ENCODE peak calls at places on chromosomes 3 and 15, in six cellular contexts. One of them, this sample, is unnamed. For H3K4me1, the result is how much of the 10 kb centered on the place peaks cover.

GRCh38 chr3:102091358-102091757 is 242.0 kb downstream of the NFKBIZ start:
- DNase-seq in upper lobe of left lung: no peak
- DNase-seq in ovary: no peak
- DNase-seq in adrenal gland: no peak
- DNase-seq in GM23338: no peak
- DNase-seq in hepatocyte: no peak
- DNase-seq in this sample: no peak

GRCh38 chr3:101852983-101853382 is 3.7 kb downstream of the NFKBIZ start:
- DNase-seq in GM23338: no peak
- DNase-seq in ovary: no peak
- DNase-seq in hepatocyte: no peak
- DNase-seq in upper lobe of left lung: no peak
- DNase-seq in adrenal gland: no peak
- DNase-seq in this sample: no peak

GRCh38 chr15:22873204-22873701 is 34.8 kb downstream of the NIPA2 start:
- DNase-seq in ovary: no peak
- DNase-seq in GM23338: peak
- DNase-seq in hepatocyte: peak
- DNase-seq in upper lobe of left lung: no peak
- DNase-seq in adrenal gland: no peak
- DNase-seq in this sample: no peak

GRCh38 chr15:67413770-67414429 is 107.0 kb upstream of the C15orf61 start:
- DNase-seq in ovary: no peak
- DNase-seq in upper lobe of left lung: no peak
- DNase-seq in adrenal gland: no peak
- DNase-seq in hepatocyte: peak
- DNase-seq in GM23338: no peak
- DNase-seq in this sample: no peak

GRCh38 chr15:60073441-60073840 is 69.3 kb downstream of the FOXB1 start:
- DNase-seq in GM23338: no peak
- DNase-seq in upper lobe of left lung: no peak
- DNase-seq in adrenal gland: no peak
- DNase-seq in hepatocyte: no peak
- DNase-seq in ovary: no peak
- DNase-seq in this sample: no peak

GRCh38 chr3:94413721-94414106 is 350.9 kb downstream of the NSUN3 start:
- DNase-seq in adrenal gland: no peak
- DNase-seq in hepatocyte: no peak
- DNase-seq in ovary: no peak
- DNase-seq in upper lobe of left lung: no peak
- DNase-seq in GM23338: peak
- DNase-seq in this sample: no peak

GRCh38 chr15:43868412-43868811 is 41.6 kb downstream of the WDR76 start:
- DNase-seq in upper lobe of left lung: no peak
- DNase-seq in GM23338: no peak
- DNase-seq in adrenal gland: no peak
- DNase-seq in hepatocyte: no peak
- DNase-seq in ovary: no peak
- DNase-seq in this sample: no peak

GRCh38 chr3:139326131-139326530 is 17.7 kb upstream of the MRPS22 start:
- DNase-seq in hepatocyte: no peak
- DNase-seq in upper lobe of left lung: no peak
- DNase-seq in adrenal gland: no peak
- DNase-seq in ovary: no peak
- DNase-seq in GM23338: no peak
- DNase-seq in this sample: no peak

GRCh38 chr3:48630833-48631232 is 4.4 kb downstream of the SLC26A6 start:
- DNase-seq in ovary: no peak
- DNase-seq in GM23338: no peak
- DNase-seq in hepatocyte: no peak
- DNase-seq in adrenal gland: no peak
- DNase-seq in upper lobe of left lung: no peak
- DNase-seq in this sample: no peak

GRCh38 chr3:72722930-72723726 is 125.1 kb downstream of the SHQ1 start:
- DNase-seq in hepatocyte: no peak
- DNase-seq in GM23338: no peak
- DNase-seq in upper lobe of left lung: peak
- DNase-seq in ovary: no peak
- DNase-seq in adrenal gland: no peak
- DNase-seq in this sample: no peak

GRCh38 chr15:43488790-43489585 is 4.0 kb downstream of the TP53BP1 start:
- DNase-seq in hepatocyte: no peak
- DNase-seq in adrenal gland: no peak
- DNase-seq in GM23338: no peak
- DNase-seq in ovary: no peak
- DNase-seq in upper lobe of left lung: no peak
- DNase-seq in this sample: no peak

GRCh38 chr3:29282431-29283296 is 1.8 kb downstream of the RBMS3 start:
- DNase-seq in adrenal gland: no peak
- DNase-seq in GM23338: no peak
- DNase-seq in upper lobe of left lung: no peak
- DNase-seq in hepatocyte: peak
- DNase-seq in ovary: no peak
- DNase-seq in this sample: no peak

GRCh38 chr3:133393691-133394474 is 6.0 kb upstream of the BFSP2 start:
- DNase-seq in ovary: no peak
- DNase-seq in GM23338: no peak
- DNase-seq in adrenal gland: no peak
- DNase-seq in hepatocyte: no peak
- DNase-seq in upper lobe of left lung: no peak
- DNase-seq in this sample: peak

GRCh38 chr3:130772124-130772523 is 25.5 kb upstream of the PIK3R4 start:
- DNase-seq in upper lobe of left lung: no peak
- DNase-seq in GM23338: no peak
- DNase-seq in ovary: no peak
- DNase-seq in hepatocyte: no peak
- DNase-seq in adrenal gland: no peak
- DNase-seq in this sample: no peak

GRCh38 chr3:8523041-8523440 is 21.4 kb downstream of the LMCD1 start:
- DNase-seq in hepatocyte: no peak
- DNase-seq in ovary: no peak
- DNase-seq in upper lobe of left lung: no peak
- DNase-seq in GM23338: no peak
- DNase-seq in adrenal gland: no peak
- DNase-seq in this sample: no peak

GRCh38 chr3:8525893-8526292 is 24.3 kb downstream of the LMCD1 start:
- DNase-seq in upper lobe of left lung: no peak
- DNase-seq in adrenal gland: no peak
- DNase-seq in ovary: no peak
- DNase-seq in hepatocyte: no peak
- DNase-seq in GM23338: no peak
- DNase-seq in this sample: no peak

GRCh38 chr3:8524656-8525399 is 23.2 kb downstream of the LMCD1 start:
- DNase-seq in hepatocyte: no peak
- DNase-seq in adrenal gland: no peak
- DNase-seq in GM23338: no peak
- DNase-seq in ovary: no peak
- DNase-seq in upper lobe of left lung: no peak
- DNase-seq in this sample: no peak

GRCh38 chr3:8520816-8521415 is 19.3 kb downstream of the LMCD1 start:
- DNase-seq in adrenal gland: no peak
- DNase-seq in ovary: no peak
- DNase-seq in hepatocyte: no peak
- DNase-seq in upper lobe of left lung: no peak
- DNase-seq in GM23338: no peak
- DNase-seq in this sample: peak

GRCh38 chr3:8524249-8524648 is 22.6 kb downstream of the LMCD1 start:
- DNase-seq in hepatocyte: no peak
- DNase-seq in ovary: no peak
- DNase-seq in upper lobe of left lung: no peak
- DNase-seq in GM23338: no peak
- DNase-seq in adrenal gland: no peak
- DNase-seq in this sample: no peak
- H3K4me1 ChIP-seq in hepatocyte: under half
- H3K4me1 ChIP-seq in ovary: under half
- H3K4me1 ChIP-seq in upper lobe of left lung: under half
- H3K4me1 ChIP-seq in GM23338: under half
- H3K4me1 ChIP-seq in adrenal gland: under half
- H3K4me1 ChIP-seq in this sample: under half

GRCh38 chr15:63598467-63599400 is 1.5 kb downstream of the FBXL22 start:
- DNase-seq in hepatocyte: peak
- DNase-seq in GM23338: no peak
- DNase-seq in upper lobe of left lung: no peak
- DNase-seq in ovary: no peak
- DNase-seq in adrenal gland: no peak
- DNase-seq in this sample: peak
- H3K4me3 ChIP-seq in hepatocyte: no peak
- H3K4me3 ChIP-seq in GM23338: no peak
- H3K4me3 ChIP-seq in upper lobe of left lung: no peak
- H3K4me3 ChIP-seq in ovary: no peak
- H3K4me3 ChIP-seq in adrenal gland: no peak
- H3K4me3 ChIP-seq in this sample: peak

GRCh38 chr3:114498779-114499370 is 205.0 kb downstream of the TIGIT start:
- DNase-seq in upper lobe of left lung: no peak
- DNase-seq in hepatocyte: peak
- DNase-seq in ovary: no peak
- DNase-seq in GM23338: no peak
- DNase-seq in adrenal gland: peak
- DNase-seq in this sample: no peak

GRCh38 chr3:114504941-114505632 is 211.3 kb downstream of the TIGIT start:
- DNase-seq in upper lobe of left lung: no peak
- DNase-seq in GM23338: no peak
- DNase-seq in ovary: no peak
- DNase-seq in adrenal gland: no peak
- DNase-seq in hepatocyte: no peak
- DNase-seq in this sample: no peak

GRCh38 chr3:114506622-114507300 is 212.9 kb downstream of the TIGIT start:
- DNase-seq in ovary: no peak
- DNase-seq in GM23338: no peak
- DNase-seq in hepatocyte: no peak
- DNase-seq in adrenal gland: peak
- DNase-seq in upper lobe of left lung: no peak
- DNase-seq in this sample: no peak

GRCh38 chr3:114499986-114500385 is 206.2 kb downstream of the TIGIT start:
- DNase-seq in GM23338: no peak
- DNase-seq in hepatocyte: no peak
- DNase-seq in upper lobe of left lung: no peak
- DNase-seq in ovary: no peak
- DNase-seq in adrenal gland: no peak
- DNase-seq in this sample: no peak

DNA sequence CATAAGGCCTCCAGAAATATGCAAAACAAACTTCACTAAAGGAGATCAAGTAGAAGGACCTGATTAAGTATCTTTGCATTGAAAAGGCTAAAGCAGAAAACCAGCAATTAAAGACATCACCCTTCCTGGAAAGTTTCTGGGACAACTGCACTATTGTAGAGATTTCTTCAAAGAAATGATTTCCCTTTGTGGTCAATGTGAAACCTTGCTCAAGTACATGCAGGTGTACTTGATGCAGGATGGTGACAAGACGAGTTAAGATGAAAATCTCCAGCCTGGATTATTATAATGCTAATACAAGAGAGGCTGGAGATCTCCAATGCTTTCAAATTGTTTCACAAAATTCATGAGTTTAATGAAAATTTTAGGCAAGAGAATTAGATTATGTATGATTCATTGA is 208.4 kb downstream of the TIGIT start:
- DNase-seq in hepatocyte: no peak
- DNase-seq in adrenal gland: no peak
- DNase-seq in GM23338: no peak
- DNase-seq in ovary: no peak
- DNase-seq in upper lobe of left lung: no peak
- DNase-seq in this sample: no peak
- H3K4me1 ChIP-seq in hepatocyte: under half
- H3K4me1 ChIP-seq in adrenal gland: under half
- H3K4me1 ChIP-seq in GM23338: under half
- H3K4me1 ChIP-seq in ovary: under half
- H3K4me1 ChIP-seq in upper lobe of left lung: under half
- H3K4me1 ChIP-seq in this sample: under half

GRCh38 chr3:181052256-181052655 is 62.7 kb upstream of the DNAJC19 start:
- DNase-seq in upper lobe of left lung: no peak
- DNase-seq in ovary: no peak
- DNase-seq in hepatocyte: no peak
- DNase-seq in adrenal gland: no peak
- DNase-seq in GM23338: no peak
- DNase-seq in this sample: no peak

GRCh38 chr3:181056276-181056675 is 66.7 kb upstream of the DNAJC19 start:
- DNase-seq in hepatocyte: no peak
- DNase-seq in GM23338: no peak
- DNase-seq in adrenal gland: no peak
- DNase-seq in upper lobe of left lung: no peak
- DNase-seq in ovary: no peak
- DNase-seq in this sample: no peak

GRCh38 chr3:181050738-181051137 is 61.2 kb upstream of the DNAJC19 start:
- DNase-seq in hepatocyte: no peak
- DNase-seq in ovary: no peak
- DNase-seq in upper lobe of left lung: no peak
- DNase-seq in GM23338: no peak
- DNase-seq in adrenal gland: no peak
- DNase-seq in this sample: no peak

DNA sequence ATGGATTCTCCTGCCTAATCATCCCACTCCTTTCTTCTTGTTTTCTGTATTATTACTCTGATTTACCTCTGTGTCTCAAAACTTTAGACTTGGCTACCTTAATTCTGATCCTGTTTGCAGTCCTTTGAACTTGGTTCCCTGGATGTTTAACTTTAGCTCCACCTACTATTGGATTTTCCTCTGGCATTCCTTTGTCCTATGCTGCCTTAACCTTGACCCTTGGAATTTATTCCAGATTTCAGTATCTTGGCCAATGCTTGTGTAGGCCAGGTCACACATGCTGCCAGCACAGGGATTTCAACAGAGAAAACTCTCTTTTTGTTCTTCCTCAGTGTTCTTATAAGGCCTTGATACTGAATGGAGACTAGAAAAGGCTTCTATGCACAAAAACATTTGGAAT is 65.0 kb upstream of the DNAJC19 start:
- DNase-seq in GM23338: no peak
- DNase-seq in adrenal gland: no peak
- DNase-seq in ovary: no peak
- DNase-seq in hepatocyte: no peak
- DNase-seq in upper lobe of left lung: no peak
- DNase-seq in this sample: no peak
- H3K4me3 ChIP-seq in GM23338: no peak
- H3K4me3 ChIP-seq in adrenal gland: no peak
- H3K4me3 ChIP-seq in ovary: no peak
- H3K4me3 ChIP-seq in hepatocyte: no peak
- H3K4me3 ChIP-seq in upper lobe of left lung: no peak
- H3K4me3 ChIP-seq in this sample: no peak

GRCh38 chr3:42353632-42354031 is 56.8 kb downstream of the LYZL4 start:
- DNase-seq in hepatocyte: no peak
- DNase-seq in GM23338: no peak
- DNase-seq in adrenal gland: no peak
- DNase-seq in upper lobe of left lung: no peak
- DNase-seq in ovary: no peak
- DNase-seq in this sample: no peak
- H3K4me1 ChIP-seq in hepatocyte: under half
- H3K4me1 ChIP-seq in GM23338: under half
- H3K4me1 ChIP-seq in adrenal gland: under half
- H3K4me1 ChIP-seq in upper lobe of left lung: under half
- H3K4me1 ChIP-seq in ovary: under half
- H3K4me1 ChIP-seq in this sample: under half

GRCh38 chr3:14127106-14127505 is 2.3 kb downstream of the TMEM43 start:
- DNase-seq in upper lobe of left lung: no peak
- DNase-seq in GM23338: no peak
- DNase-seq in ovary: no peak
- DNase-seq in hepatocyte: peak
- DNase-seq in adrenal gland: no peak
- DNase-seq in this sample: no peak
- H3K4me3 ChIP-seq in upper lobe of left lung: no peak
- H3K4me3 ChIP-seq in GM23338: no peak
- H3K4me3 ChIP-seq in ovary: peak
- H3K4me3 ChIP-seq in hepatocyte: no peak
- H3K4me3 ChIP-seq in adrenal gland: no peak
- H3K4me3 ChIP-seq in this sample: no peak